ENCODE peak calls at places on chromosome 19, in eight cellular contexts. H is A549, T is brain microvascular endothelial cell, R is GM12864, V is tibial artery, G is ovary, Y is prostate gland, D is AG09319. W is an unnamed sample.

GRCh38 chr19:38194061-38194701 is 29.8 kb downstream of the DPF1 start:
- DNase-seq in H (no peak), T (no peak), R (no peak), V (no peak), G (no peak), Y (no peak), D (no peak), W (no peak)

GRCh38 chr19:16339361-16339725 is 14.7 kb downstream of the KLF2 start:
- DNase-seq in H (no peak), T (no peak), R (no peak), V (no peak), G (no peak), Y (no peak), D (no peak), W (no peak)

GRCh38 chr19:42282036-42282762 is 13.1 kb downstream of the CIC start:
- DNase-seq in H (peak), T (no peak), R (no peak), V (no peak), G (no peak), Y (no peak), D (no peak), W (no peak)

GRCh38 chr19:31346660-31347059 is 2.6 kb downstream of the TSHZ3 start:
- DNase-seq in H (no peak), T (no peak), R (no peak), V (no peak), G (no peak), Y (no peak), D (no peak), W (no peak)

GRCh38 chr19:45455707-45456499 is 11.9 kb upstream of the FOSB start:
- DNase-seq in H (peak), T (peak), R (no peak), V (peak), G (peak), Y (peak), D (peak), W (no peak)

GRCh38 chr19:1241417-1242095 is at the start of gene ATP5F1D:
- DNase-seq in H (peak), T (peak), R (peak), V (peak), G (peak), Y (peak), D (peak), W (peak)

GRCh38 chr19:44908836-44909201 is 3.2 kb downstream of the APOE start:
- DNase-seq in H (no peak), T (no peak), R (no peak), V (no peak), G (no peak), Y (no peak), D (no peak), W (no peak)

GRCh38 chr19:24033962-24034342 is 53.0 kb upstream of the ZNF254 start:
- DNase-seq in H (peak), T (peak), R (no peak), V (peak), G (peak), Y (peak), D (peak), W (no peak)

GRCh38 chr19:16588089-16588823 is 16.0 kb upstream of the SLC35E1 start:
- DNase-seq in H (no peak), T (no peak), R (peak), V (no peak), G (no peak), Y (peak), D (no peak), W (no peak)

GRCh38 chr19:43768273-43769050 is 12.3 kb downstream of the KCNN4 start:
- DNase-seq in H (no peak), T (no peak), R (no peak), V (peak), G (no peak), Y (peak), D (no peak), W (no peak)

GRCh38 chr19:47407417-47407774 is 11.9 kb downstream of the MEIS3 start:
- DNase-seq in H (no peak), T (no peak), R (no peak), V (no peak), G (no peak), Y (no peak), D (no peak), W (peak)

GRCh38 chr19:46787331-46788100 is 878 bp downstream of the SLC1A5 start:
- DNase-seq in H (peak), T (peak), R (no peak), V (peak), G (peak), Y (no peak), D (no peak), W (peak)

GRCh38 chr19:7925171-7925837 is 631 bp downstream of the CTXN1 start:
- DNase-seq in H (peak), T (peak), R (no peak), V (peak), G (peak), Y (peak), D (no peak), W (peak)

GRCh38 chr19:53432088-53432661 is 391 bp downstream of the ZNF761 start:
- DNase-seq in H (no peak), T (peak), R (no peak), V (no peak), G (peak), Y (no peak), D (no peak), W (no peak)

GRCh38 chr19:49875801-49876421 is 1.2 kb downstream of the AKT1S1 start:
- DNase-seq in H (peak), T (no peak), R (no peak), V (peak), G (peak), Y (peak), D (no peak), W (no peak)

GRCh38 chr19:1698636-1699035 is 46.2 kb upstream of the TCF3 start:
- DNase-seq in H (no peak), T (no peak), R (no peak), V (no peak), G (no peak), Y (no peak), D (no peak), W (no peak)

GRCh38 chr19:5122671-5123409 is 153.9 kb downstream of the KDM4B start:
- DNase-seq in H (no peak), T (no peak), R (no peak), V (no peak), G (no peak), Y (no peak), D (no peak), W (no peak)

GRCh38 chr19:38862321-38863059 is 12.7 kb upstream of the HNRNPL start:
- DNase-seq in H (no peak), T (no peak), R (no peak), V (peak), G (no peak), Y (peak), D (no peak), W (no peak)

GRCh38 chr19:995051-995827 is 5.0 kb upstream of the GRIN3B start:
- DNase-seq in H (no peak), T (no peak), R (no peak), V (no peak), G (no peak), Y (no peak), D (no peak), W (no peak)

GRCh38 chr19:48935864-48936263 is 2.4 kb downstream of the DHDH start:
- DNase-seq in H (no peak), T (no peak), R (no peak), V (no peak), G (no peak), Y (no peak), D (no peak), W (no peak)

GRCh38 chr19:5407356-5407755 is 47.9 kb upstream of the ZNRF4 start:
- DNase-seq in H (peak), T (peak), R (no peak), V (no peak), G (no peak), Y (no peak), D (no peak), W (no peak)

GRCh38 chr19:1512671-1513491 is at the start of gene ADAMTSL5:
- DNase-seq in H (peak), T (no peak), R (no peak), V (no peak), G (no peak), Y (no peak), D (peak), W (no peak)

GRCh38 chr19:53906211-53907192 is 2.6 kb upstream of the CACNG7 start:
- DNase-seq in H (peak), T (no peak), R (no peak), V (no peak), G (no peak), Y (no peak), D (no peak), W (no peak)

GRCh38 chr19:48533770-48534169 is 18.2 kb upstream of the SULT2B1 start:
- DNase-seq in H (no peak), T (no peak), R (no peak), V (no peak), G (no peak), Y (no peak), D (no peak), W (no peak)

GRCh38 chr19:30439271-30439750 is 67.1 kb downstream of the ZNF536 start:
- DNase-seq in H (no peak), T (no peak), R (no peak), V (no peak), G (no peak), Y (no peak), D (no peak), W (no peak)

GRCh38 chr19:38289955-38290354 is 14.1 kb upstream of the C19orf33 start:
- DNase-seq in H (no peak), T (no peak), R (no peak), V (no peak), G (no peak), Y (no peak), D (no peak), W (no peak)

GRCh38 chr19:37007587-37008220 is 70.5 kb upstream of the ZNF420 start:
- DNase-seq in H (no peak), T (peak), R (no peak), V (no peak), G (peak), Y (peak), D (peak), W (peak)

GRCh38 chr19:45640849-45641273 is 1.7 kb upstream of the EML2 start:
- DNase-seq in H (no peak), T (no peak), R (no peak), V (no peak), G (no peak), Y (no peak), D (no peak), W (no peak)

GRCh38 chr19:35468637-35469036 is 20.6 kb downstream of the FFAR2 start:
- DNase-seq in H (peak), T (peak), R (peak), V (no peak), G (no peak), Y (peak), D (no peak), W (no peak)

GRCh38 chr19:47518139-47518538 is 3.3 kb upstream of the NAPA start:
- DNase-seq in H (no peak), T (no peak), R (peak), V (no peak), G (no peak), Y (no peak), D (no peak), W (no peak)

GRCh38 chr19:28307460-28307859 is 905.5 kb downstream of the UQCRFS1 start:
- DNase-seq in H (no peak), T (no peak), R (no peak), V (no peak), G (no peak), Y (no peak), D (peak), W (no peak)

GRCh38 chr19:5127710-5128109 is 158.8 kb downstream of the KDM4B start:
- DNase-seq in H (no peak), T (no peak), R (no peak), V (no peak), G (no peak), Y (no peak), D (no peak), W (no peak)

GRCh38 chr19:6056801-6057650 is 53.3 kb downstream of the RFX2 start:
- DNase-seq in H (peak), T (peak), R (no peak), V (peak), G (peak), Y (peak), D (peak), W (no peak)

DNA sequence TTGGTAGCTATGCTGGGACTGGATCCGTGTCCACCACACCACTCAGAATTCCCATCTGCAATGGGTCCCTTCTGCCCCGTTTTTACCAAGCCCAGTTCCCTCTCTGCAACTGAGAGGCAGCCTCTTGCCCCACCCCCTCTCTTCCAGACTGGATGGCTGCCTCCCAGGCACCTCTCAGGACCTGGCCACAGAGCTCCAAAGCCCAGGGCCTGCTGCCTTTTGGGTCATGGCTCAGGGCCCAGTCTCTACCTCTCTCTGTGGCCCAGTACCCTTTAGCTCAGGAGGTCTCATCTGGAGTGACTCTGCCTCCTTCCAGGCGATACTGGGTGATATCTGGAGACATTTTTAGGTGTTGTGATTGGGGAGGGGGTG is 10.3 kb upstream of the ZBTB7A start:
- DNase-seq in H (no peak), T (no peak), R (no peak), V (no peak), G (peak), Y (no peak), D (no peak), W (no peak)
- TF ChIP-seq CTCF in H (no peak), T (no peak), R (no peak), V (no peak), G (no peak), Y (no peak), D (no peak), W (no peak)

GRCh38 chr19:2739602-2740313 is at the start of gene SLC39A3:
- DNase-seq in H (peak), T (peak), R (peak), V (peak), G (peak), Y (peak), D (peak), W (peak)
- TF ChIP-seq CTCF in H (no peak), T (peak), R (no peak), V (peak), G (peak), Y (peak), D (peak), W (no peak)

GRCh38 chr19:19139876-19140229 is 1.6 kb upstream of the TMEM161A start:
- DNase-seq in H (no peak), T (no peak), R (no peak), V (no peak), G (no peak), Y (no peak), D (no peak), W (no peak)
- TF ChIP-seq CTCF in H (no peak), T (no peak), R (no peak), V (no peak), G (no peak), Y (no peak), D (no peak), W (no peak)

DNA sequence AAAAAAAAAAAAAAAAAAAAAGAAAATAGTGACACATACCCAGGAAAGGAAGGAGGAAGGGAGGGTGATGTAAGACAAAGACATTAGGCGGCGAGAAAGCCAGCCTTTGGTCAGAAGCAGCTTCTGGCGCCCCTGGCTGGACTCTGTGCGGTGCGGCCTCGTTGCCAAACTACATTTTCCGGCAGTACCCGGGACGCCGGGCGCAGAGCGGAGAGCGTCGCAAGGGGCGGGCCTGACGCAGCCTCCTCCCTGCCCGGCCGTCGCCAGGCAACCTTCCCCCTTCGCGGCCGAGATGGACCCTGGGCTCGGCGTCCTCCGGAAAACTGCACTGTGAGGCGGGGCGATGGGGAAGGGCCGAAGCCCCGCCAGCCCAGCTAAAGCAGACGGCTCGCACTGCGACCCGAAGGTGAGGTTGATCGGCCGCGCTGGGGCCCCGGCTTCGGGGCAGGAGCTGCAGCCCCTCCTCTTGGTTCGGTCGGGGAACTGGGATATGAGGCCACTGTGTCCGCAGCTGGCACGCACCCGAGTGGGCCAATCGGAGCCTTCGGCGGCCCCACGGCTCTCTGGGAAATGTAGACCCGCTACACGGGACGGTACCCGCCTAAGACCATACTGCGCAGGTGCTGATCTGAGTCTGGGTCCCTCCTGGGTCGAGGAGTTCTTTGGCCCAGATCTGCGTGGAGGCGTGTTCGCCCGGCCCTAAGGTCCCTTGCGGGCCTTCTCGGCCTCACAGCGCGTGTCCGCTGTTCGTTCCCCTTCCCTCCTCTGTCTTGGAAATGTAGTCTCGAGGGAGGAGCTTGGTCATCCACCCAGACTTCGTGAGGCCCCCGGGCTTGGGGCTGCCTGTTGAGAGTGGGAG is 2.3 kb upstream of the MZF1 start:
- DNase-seq in H (peak), T (peak), R (peak), V (peak), G (peak), Y (peak), D (peak), W (no peak)
- TF ChIP-seq CTCF in H (no peak), T (peak), R (no peak), V (no peak), G (peak), Y (no peak), D (no peak), W (no peak)

GRCh38 chr19:34145741-34146202 is 26.5 kb upstream of the LSM14A start:
- DNase-seq in H (peak), T (peak), R (peak), V (peak), G (peak), Y (peak), D (no peak), W (peak)
- TF ChIP-seq CTCF in H (peak), T (peak), R (peak), V (peak), G (peak), Y (peak), D (peak), W (peak)

DNA sequence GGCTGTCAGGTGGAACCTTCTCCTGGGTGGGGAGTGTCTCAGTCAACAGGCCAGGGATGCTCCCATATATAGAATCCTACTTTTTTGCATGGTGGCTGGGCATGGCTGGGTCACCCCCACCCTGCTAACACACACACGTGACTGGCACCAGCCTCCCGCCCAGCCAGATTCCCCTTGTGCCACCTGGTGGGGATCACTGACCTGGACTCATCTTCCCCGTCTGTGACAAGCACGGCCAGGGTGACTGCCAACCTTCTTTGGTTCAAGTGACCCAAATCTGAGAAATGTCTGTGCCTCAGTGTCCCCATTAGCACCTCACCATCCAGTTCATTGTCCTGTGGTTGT is 1.0 kb downstream of the PKN1 start:
- DNase-seq in H (no peak), T (no peak), R (no peak), V (no peak), G (no peak), Y (no peak), D (no peak), W (no peak)
- TF ChIP-seq CTCF in H (no peak), T (no peak), R (no peak), V (no peak), G (no peak), Y (no peak), D (no peak), W (no peak)

DNA sequence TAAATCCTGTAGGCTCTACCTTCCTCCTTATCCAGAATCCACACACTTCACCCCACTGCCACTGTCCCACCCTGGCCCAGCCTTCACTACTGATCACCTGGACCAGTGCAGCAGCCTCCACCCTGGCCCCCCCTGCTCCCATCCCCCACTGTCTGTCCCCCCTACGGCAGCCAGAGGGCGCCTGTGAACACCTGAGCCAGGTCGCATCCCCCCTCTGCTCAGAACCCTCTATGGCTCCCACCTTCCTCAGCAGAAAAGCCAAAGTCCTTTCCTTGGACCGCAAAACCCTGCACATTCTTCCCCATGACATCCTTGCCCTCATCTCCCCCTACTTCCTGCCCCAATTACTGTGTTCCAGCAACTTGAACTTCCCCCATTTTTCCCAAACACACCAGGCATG is 20.6 kb downstream of the ELAVL3 start:
- DNase-seq in H (no peak), T (no peak), R (no peak), V (no peak), G (no peak), Y (no peak), D (no peak), W (no peak)
- TF ChIP-seq CTCF in H (no peak), T (peak), R (peak), V (no peak), G (no peak), Y (no peak), D (peak), W (peak)

DNA sequence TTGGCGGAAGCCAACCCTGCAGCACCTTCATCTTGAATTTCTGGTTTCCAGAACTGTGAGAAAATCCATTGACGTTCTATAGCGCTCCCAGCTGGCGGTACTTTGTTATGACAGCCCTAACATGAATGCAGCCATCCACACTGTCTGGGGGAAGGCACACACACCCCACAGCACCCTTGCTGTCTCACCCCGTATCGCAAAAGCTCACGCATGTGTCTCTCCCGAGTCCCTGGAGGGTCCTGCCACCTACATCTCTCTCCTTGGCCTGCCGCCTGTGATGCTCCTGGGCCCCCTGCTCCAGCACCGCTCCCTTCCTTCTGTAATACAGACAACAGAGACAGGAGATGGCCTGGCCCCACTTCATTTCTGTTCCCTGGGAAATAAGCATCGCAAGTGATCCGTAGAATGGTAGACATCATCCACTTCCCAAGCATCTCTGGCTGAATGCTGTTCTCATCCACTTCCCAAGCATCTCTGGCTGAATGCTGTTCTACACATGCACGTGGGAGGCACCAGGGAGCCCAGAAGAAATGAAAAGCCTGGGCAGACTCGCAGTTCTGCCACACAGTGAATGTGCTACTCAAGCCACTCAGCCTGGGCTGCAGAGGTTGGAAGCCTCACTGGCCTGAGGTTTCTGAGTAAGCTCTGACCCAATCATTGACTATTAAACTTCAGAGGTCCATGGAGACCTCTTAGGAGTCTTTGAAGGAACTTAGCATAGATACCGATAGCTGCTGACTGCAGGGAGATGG is 29.6 kb downstream of the EPN1 start:
- DNase-seq in H (no peak), T (no peak), R (no peak), V (no peak), G (no peak), Y (no peak), D (no peak), W (no peak)
- TF ChIP-seq CTCF in H (no peak), T (no peak), R (peak), V (no peak), G (no peak), Y (no peak), D (no peak), W (no peak)

W was measured in D721Med.